ENCODE peak calls at places on chromosome 14, in seven cellular contexts. I, L, D, Y, T, K and Q are unnamed samples.

GRCh38 chr14:71852201-71852600 is 80.0 kb upstream of the RGS6 start:
- DNase-seq in I (peak; percentile 3), L (peak; percentile 82), D (peak; percentile 28), Y (no peak), T (no peak), K (no peak), Q (no peak)

GRCh38 chr14:94625353-94625635 is 13.1 kb downstream of the SERPINA3 start:
- DNase-seq in I (no peak), L (no peak), D (no peak), Y (no peak), T (no peak), K (no peak), Q (no peak)

GRCh38 chr14:103834956-103835355 is 12.4 kb downstream of the PPP1R13B start:
- DNase-seq in I (no peak), L (no peak), D (no peak), Y (no peak), T (no peak), K (no peak), Q (no peak)

GRCh38 chr14:79699206-79699605 is 512.1 kb downstream of the DIO2 start:
- DNase-seq in I (no peak), L (no peak), D (no peak), Y (no peak), T (no peak), K (no peak), Q (no peak)

GRCh38 chr14:72892879-72893635 is 844 bp downstream of the DPF3 start:
- DNase-seq in I (no peak), L (no peak), D (peak; percentile 45), Y (peak; percentile 65), T (no peak), K (peak; percentile 24), Q (no peak)

GRCh38 chr14:32703246-32703645 is 235.4 kb upstream of the NPAS3 start:
- DNase-seq in I (no peak), L (no peak), D (no peak), Y (no peak), T (no peak), K (no peak), Q (no peak)

GRCh38 chr14:96261053-96261452 is 5.0 kb downstream of the BDKRB1 start:
- DNase-seq in I (no peak), L (no peak), D (peak; percentile 47), Y (no peak), T (no peak), K (no peak), Q (peak; percentile 35)

GRCh38 chr14:52868911-52869611 is 77.7 kb upstream of the GNPNAT1 start:
- DNase-seq in I (no peak), L (no peak), D (no peak), Y (no peak), T (no peak), K (no peak), Q (no peak)

GRCh38 chr14:43956741-43957140 is 550.3 kb downstream of the FSCB start:
- DNase-seq in I (no peak), L (no peak), D (no peak), Y (no peak), T (no peak), K (no peak), Q (no peak)

GRCh38 chr14:34604990-34605389 is 25.0 kb downstream of the SNX6 start:
- DNase-seq in I (no peak), L (no peak), D (no peak), Y (no peak), T (no peak), K (no peak), Q (peak; percentile 51)

GRCh38 chr14:73712540-73713141 is 1.5 kb downstream of the PNMA1 start:
- DNase-seq in I (peak; percentile 21), L (peak; percentile 37), D (no peak), Y (no peak), T (peak; percentile 39), K (no peak), Q (peak; percentile 27)

GRCh38 chr14:90587918-90588317 is 191.1 kb downstream of the CALM1 start:
- DNase-seq in I (no peak), L (no peak), D (no peak), Y (no peak), T (no peak), K (no peak), Q (no peak)

GRCh38 chr14:20468773-20469241 is 399 bp upstream of the PNP start:
- DNase-seq in I (no peak), L (no peak), D (no peak), Y (no peak), T (no peak), K (no peak), Q (no peak)

GRCh38 chr14:103871596-103872480 is 24.5 kb upstream of the PPP1R13B start:
- DNase-seq in I (peak; percentile 32), L (peak; percentile 64), D (no peak), Y (peak; percentile 90), T (peak; percentile 85), K (peak; percentile 41), Q (no peak)

GRCh38 chr14:61493239-61493638 is 171.9 kb downstream of the PRKCH start:
- DNase-seq in I (no peak), L (peak; percentile 84), D (peak; percentile 81), Y (no peak), T (no peak), K (peak; percentile 76), Q (peak; percentile 94)

GRCh38 chr14:73311710-73312035 is 74.4 kb downstream of the PAPLN start:
- DNase-seq in I (no peak), L (no peak), D (no peak), Y (no peak), T (no peak), K (no peak), Q (no peak)

GRCh38 chr14:55366271-55366670 is 45.4 kb downstream of the ATG14 start:
- DNase-seq in I (no peak), L (no peak), D (peak; percentile 64), Y (no peak), T (no peak), K (peak; percentile 21), Q (peak; percentile 85)

GRCh38 chr14:104136472-104137296 is 1.7 kb upstream of the KIF26A start:
- DNase-seq in I (no peak), L (no peak), D (no peak), Y (peak; percentile 59), T (peak; percentile 36), K (no peak), Q (no peak)

GRCh38 chr14:85532981-85533820 is 3.3 kb downstream of the FLRT2 start:
- DNase-seq in I (peak; percentile 76), L (peak; percentile 98), D (peak; percentile 89), Y (peak; percentile 77), T (peak; percentile 90), K (no peak), Q (peak; percentile 87)

GRCh38 chr14:49114161-49114893 is 471.9 kb downstream of the RPS29 start:
- DNase-seq in I (no peak), L (no peak), D (no peak), Y (no peak), T (no peak), K (no peak), Q (no peak)

GRCh38 chr14:68020999-68021663 is 201.6 kb downstream of the RAD51B start:
- DNase-seq in I (no peak), L (no peak), D (no peak), Y (no peak), T (no peak), K (no peak), Q (no peak)

GRCh38 chr14:79465651-79466050 is 745.7 kb downstream of the DIO2 start:
- DNase-seq in I (no peak), L (no peak), D (no peak), Y (no peak), T (no peak), K (no peak), Q (peak; percentile 8)

GRCh38 chr14:73491256-73491976 is 683 bp downstream of the RIOX1 start:
- DNase-seq in I (peak; percentile 46), L (peak; percentile 61), D (peak; percentile 77), Y (peak; percentile 72), T (peak; percentile 62), K (peak; percentile 79), Q (peak; percentile 64)

GRCh38 chr14:101585211-101585610 is 23.9 kb downstream of the DIO3 start:
- DNase-seq in I (no peak), L (no peak), D (no peak), Y (no peak), T (no peak), K (no peak), Q (no peak)

GRCh38 chr14:95232894-95233584 is 75.7 kb upstream of the DICER1 start:
- DNase-seq in I (no peak), L (no peak), D (no peak), Y (no peak), T (no peak), K (no peak), Q (no peak)

GRCh38 chr14:21103165-21103709 is 2.4 kb downstream of the TMEM253 start:
- DNase-seq in I (no peak), L (peak; percentile 50), D (no peak), Y (no peak), T (no peak), K (no peak), Q (no peak)

GRCh38 chr14:104293851-104294627 is 155.7 kb downstream of the KIF26A start:
- DNase-seq in I (no peak), L (peak; percentile 49), D (no peak), Y (no peak), T (peak; percentile 50), K (no peak), Q (no peak)

GRCh38 chr14:76868453-76869170 is 42.4 kb downstream of the LRRC74A start:
- DNase-seq in I (no peak), L (no peak), D (no peak), Y (no peak), T (peak; percentile 50), K (no peak), Q (no peak)
- H2AK5ac ChIP-seq in I (peak overlapping the region; percentile 82), L (no peak overlapping the region), D (no peak overlapping the region), Y (no peak overlapping the region), T (no peak overlapping the region), K (no peak overlapping the region), Q (no peak overlapping the region)

GRCh38 chr14:88824314-88825077 is at the start of gene TTC8:
- DNase-seq in I (peak; percentile 85), L (peak; percentile 94), D (peak; percentile 93), Y (peak; percentile 88), T (peak; percentile 89), K (peak; percentile 91), Q (peak; percentile 89)
- H2AK5ac ChIP-seq in I (no peak within 1 kb of the TSS), L (no peak within 1 kb of the TSS), D (no peak within 1 kb of the TSS), Y (no peak within 1 kb of the TSS), T (no peak within 1 kb of the TSS), K (no peak within 1 kb of the TSS), Q (peak within 1 kb of the TSS; percentile 72)

DNA sequence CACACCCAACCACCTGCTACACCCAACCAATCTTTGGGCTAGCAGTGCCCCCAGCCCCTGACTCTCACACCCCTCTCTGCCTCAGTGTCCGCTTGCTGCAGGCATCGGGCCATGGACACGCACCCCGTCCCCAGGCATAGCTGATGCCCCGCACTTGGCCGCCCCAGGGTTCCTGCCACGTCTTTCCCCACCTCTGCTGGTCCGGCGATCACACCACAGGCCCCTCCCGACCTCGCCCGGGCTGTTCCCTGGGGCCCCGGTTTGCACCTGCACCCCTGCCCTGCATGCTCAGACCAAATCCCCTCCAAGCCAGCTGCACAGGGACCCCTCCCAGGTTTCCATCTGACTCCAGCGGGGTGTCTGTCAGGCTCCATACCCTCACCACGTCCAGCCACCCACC is 38.3 kb downstream of the BEGAIN start:
- DNase-seq in I (no peak), L (no peak), D (no peak), Y (no peak), T (no peak), K (no peak), Q (no peak)
- H2AK5ac ChIP-seq in I (peak overlapping the region; percentile 41), L (no peak overlapping the region), D (no peak overlapping the region), Y (no peak overlapping the region), T (no peak overlapping the region), K (no peak overlapping the region), Q (no peak overlapping the region)

DNA sequence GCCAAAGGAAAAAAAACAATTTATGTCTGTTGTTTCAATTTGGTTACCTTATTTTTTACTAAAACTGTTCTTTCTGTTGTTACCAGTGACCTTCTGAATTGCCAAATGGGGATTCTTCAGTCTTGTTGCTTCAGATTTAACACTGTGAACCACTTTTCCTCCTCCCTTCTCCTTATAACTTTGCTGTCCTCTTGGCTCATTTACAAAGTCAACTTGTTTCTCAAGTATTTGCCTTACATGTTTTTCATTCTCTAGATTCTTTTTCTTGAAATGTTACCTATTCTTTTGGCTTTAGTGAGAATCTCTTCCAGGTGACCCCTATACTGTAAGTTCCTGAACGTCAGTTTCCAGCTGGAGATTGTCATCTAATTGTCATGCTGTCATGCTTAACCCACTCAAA is 19.4 kb downstream of the FUT8 start:
- DNase-seq in I (no peak), L (no peak), D (no peak), Y (no peak), T (no peak), K (peak; percentile 83), Q (peak; percentile 33)
- H2AK5ac ChIP-seq in I (no peak overlapping the region), L (no peak overlapping the region), D (no peak overlapping the region), Y (no peak overlapping the region), T (no peak overlapping the region), K (no peak overlapping the region), Q (no peak overlapping the region)